ENCODE peak calls at places on chromosomes 2 and 18, in four cellular contexts. One of them, this sample, is unnamed.

GRCh38 chr2:105258835-105259350 is 17.4 kb downstream of the GPR45 start:
- DNase-seq in HepG2: no peak
- DNase-seq in WTC11: no peak
- DNase-seq in K562: no peak
- DNase-seq in this sample: no peak

GRCh38 chr2:234139755-234140154 is 89.3 kb downstream of the SPP2 start:
- DNase-seq in HepG2: no peak
- DNase-seq in WTC11: no peak
- DNase-seq in K562: no peak
- DNase-seq in this sample: no peak

GRCh38 chr2:23934296-23934695 is 6.0 kb upstream of the UBXN2A start:
- DNase-seq in HepG2: no peak
- DNase-seq in WTC11: no peak
- DNase-seq in K562: no peak
- DNase-seq in this sample: no peak

GRCh38 chr2:121547646-121548045 is 17.0 kb downstream of the RNU4ATAC start:
- DNase-seq in HepG2: no peak
- DNase-seq in WTC11: no peak
- DNase-seq in K562: no peak
- DNase-seq in this sample: no peak

GRCh38 chr2:101766871-101767739 is 69.6 kb downstream of the MAP4K4 start:
- DNase-seq in HepG2: peak; percentile 97
- DNase-seq in WTC11: no peak
- DNase-seq in K562: no peak
- DNase-seq in this sample: no peak

GRCh38 chr2:227412877-227413276 is 25.1 kb upstream of the SCYGR1 start:
- DNase-seq in HepG2: no peak
- DNase-seq in WTC11: no peak
- DNase-seq in K562: no peak
- DNase-seq in this sample: no peak

GRCh38 chr2:16039823-16040222 is 99.5 kb downstream of the MYCN start:
- DNase-seq in HepG2: no peak
- DNase-seq in WTC11: no peak
- DNase-seq in K562: no peak
- DNase-seq in this sample: no peak

GRCh38 chr2:130264501-130264900 is 66.3 kb upstream of the TUBA3E start:
- DNase-seq in HepG2: no peak
- DNase-seq in WTC11: no peak
- DNase-seq in K562: no peak
- DNase-seq in this sample: no peak

GRCh38 chr2:232502901-232503791 is 15.5 kb upstream of the ECEL1 start:
- DNase-seq in HepG2: no peak
- DNase-seq in WTC11: peak; percentile 67
- DNase-seq in K562: peak; percentile 40
- DNase-seq in this sample: peak; percentile 90

GRCh38 chr2:28463893-28464292 is 32.0 kb upstream of the PLB1 start:
- DNase-seq in HepG2: no peak
- DNase-seq in WTC11: no peak
- DNase-seq in K562: no peak
- DNase-seq in this sample: no peak

GRCh38 chr2:19319064-19319463 is 39.4 kb downstream of the OSR1 start:
- DNase-seq in HepG2: no peak
- DNase-seq in WTC11: no peak
- DNase-seq in K562: no peak
- DNase-seq in this sample: no peak

GRCh38 chr2:194559964-194560363 is 1097.1 kb upstream of the SLC39A10 start:
- DNase-seq in HepG2: no peak
- DNase-seq in WTC11: no peak
- DNase-seq in K562: no peak
- DNase-seq in this sample: no peak

GRCh38 chr18:4125246-4125938 is 329.7 kb downstream of the DLGAP1 start:
- DNase-seq in HepG2: no peak
- DNase-seq in WTC11: no peak
- DNase-seq in K562: no peak
- DNase-seq in this sample: no peak

GRCh38 chr2:242041816-242042215 is 172.3 kb downstream of the RTP5 start:
- DNase-seq in HepG2: no peak
- DNase-seq in WTC11: no peak
- DNase-seq in K562: no peak
- DNase-seq in this sample: no peak

GRCh38 chr2:226410212-226410611 is 389.4 kb downstream of the IRS1 start:
- DNase-seq in HepG2: no peak
- DNase-seq in WTC11: no peak
- DNase-seq in K562: no peak
- DNase-seq in this sample: no peak

GRCh38 chr2:71129114-71129890 is 727 bp downstream of the MCEE start:
- DNase-seq in HepG2: no peak
- DNase-seq in WTC11: no peak
- DNase-seq in K562: peak; percentile 23
- DNase-seq in this sample: no peak
- TF ChIP-seq FOXJ3 in HepG2: no peak
- TF ChIP-seq FOXJ3 in WTC11: no peak
- TF ChIP-seq FOXJ3 in K562: no peak
- TF ChIP-seq FOXJ3 in this sample: no peak

DNA sequence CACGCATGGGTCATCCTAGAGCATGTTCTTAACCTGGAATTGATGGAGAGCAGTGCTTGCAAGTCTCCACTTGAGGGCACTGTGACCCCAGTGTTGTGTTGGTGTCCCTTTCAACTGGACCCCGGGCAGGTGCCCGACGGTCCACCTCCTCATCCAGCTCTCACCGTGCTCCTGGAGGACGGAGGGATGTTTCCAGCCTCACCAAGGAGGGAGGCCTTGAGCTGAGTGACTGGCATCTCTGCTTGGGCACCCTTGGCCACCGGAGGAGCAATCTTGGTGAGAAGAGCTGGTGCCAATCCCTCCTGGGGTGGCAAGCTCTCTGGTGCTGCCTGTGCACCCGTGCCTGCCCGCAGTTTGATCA is 45.4 kb upstream of the ASB18 start:
- DNase-seq in HepG2: peak; percentile 31
- DNase-seq in WTC11: peak; percentile 71
- DNase-seq in K562: peak; percentile 34
- DNase-seq in this sample: peak; percentile 49
- TF ChIP-seq FOXJ3 in HepG2: no peak
- TF ChIP-seq FOXJ3 in WTC11: no peak
- TF ChIP-seq FOXJ3 in K562: no peak
- TF ChIP-seq FOXJ3 in this sample: no peak

DNA sequence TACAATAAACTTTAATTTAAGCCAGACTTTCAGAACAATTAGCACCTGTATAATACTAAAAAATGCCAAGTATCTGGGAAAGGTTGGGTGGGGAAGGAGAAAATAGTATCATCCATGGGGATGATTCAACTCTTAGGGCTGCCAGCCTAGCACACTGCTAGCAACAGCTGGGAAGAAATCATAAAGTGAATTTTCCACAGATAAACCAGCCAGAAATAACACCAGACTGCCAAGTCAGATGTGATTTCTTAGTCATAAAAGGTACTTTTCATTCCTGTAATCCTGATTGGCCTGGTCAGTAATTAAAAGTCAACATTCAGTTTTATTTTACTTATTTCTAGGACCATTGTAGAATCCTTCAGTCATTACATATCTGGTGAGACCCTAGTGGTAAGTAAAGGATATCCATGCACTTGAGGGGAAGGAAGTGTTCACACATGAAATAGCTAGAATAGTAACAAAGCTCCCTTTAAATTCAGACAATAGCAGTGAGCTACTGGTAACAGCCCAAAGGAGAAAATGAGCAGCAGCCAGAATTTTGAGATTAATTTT is 59.4 kb downstream of the LIMS1 start:
- DNase-seq in HepG2: no peak
- DNase-seq in WTC11: no peak
- DNase-seq in K562: no peak
- DNase-seq in this sample: no peak
- TF ChIP-seq FOXJ3 in HepG2: no peak
- TF ChIP-seq FOXJ3 in WTC11: no peak
- TF ChIP-seq FOXJ3 in K562: no peak
- TF ChIP-seq FOXJ3 in this sample: no peak

GRCh38 chr2:199861116-199861774 is 10.3 kb upstream of the FTCDNL1 start:
- DNase-seq in HepG2: peak; percentile 24
- DNase-seq in WTC11: no peak
- DNase-seq in K562: peak; percentile 11
- DNase-seq in this sample: peak; percentile 18
- TF ChIP-seq FOXJ3 in HepG2: no peak
- TF ChIP-seq FOXJ3 in WTC11: no peak
- TF ChIP-seq FOXJ3 in K562: no peak
- TF ChIP-seq FOXJ3 in this sample: no peak

This sample was measured in SK-N-SH.